ENCODE peak calls at places on chromosomes 16 and 17, in six cellular contexts. R is EH; Y is tibial nerve; Q is central memory CD8-positive, alpha-beta T cell; X is adrenal gland; D is NCI-H2029. S is an unnamed sample.

GRCh38 chr16:84874553-84874952 is 54.8 kb downstream of the CRISPLD2 start:
- DNase-seq in R (peak), Y (no peak), Q (no peak), X (no peak), D (no peak), S (no peak)

GRCh38 chr17:29193146-29193545 is 12.9 kb upstream of the MYO18A start:
- DNase-seq in R (no peak), Y (no peak), Q (no peak), X (no peak), D (no peak), S (no peak)

GRCh38 chr17:13413001-13413400 is 188.7 kb downstream of the HS3ST3A1 start:
- DNase-seq in R (peak), Y (no peak), Q (no peak), X (no peak), D (no peak), S (no peak)

GRCh38 chr17:81094744-81095607 is 60.0 kb downstream of the BAIAP2 start:
- DNase-seq in R (peak), Y (peak), Q (peak), X (peak), D (no peak), S (no peak)

GRCh38 chr16:18941471-18941870 is 15.3 kb upstream of the SMG1 start:
- DNase-seq in R (no peak), Y (no peak), Q (no peak), X (no peak), D (peak), S (no peak)

GRCh38 chr17:2157081-2157480 is 102.2 kb downstream of the HIC1 start:
- DNase-seq in R (peak), Y (no peak), Q (no peak), X (no peak), D (no peak), S (no peak)

GRCh38 chr17:44983563-44983962 is 15.5 kb upstream of the C1QL1 start:
- DNase-seq in R (no peak), Y (no peak), Q (no peak), X (no peak), D (no peak), S (no peak)

GRCh38 chr16:17476414-17477259 is 5.9 kb upstream of the XYLT1 start:
- DNase-seq in R (peak), Y (peak), Q (no peak), X (peak), D (peak), S (no peak)

GRCh38 chr16:31201511-31202401 is 804 bp downstream of the PYCARD start:
- DNase-seq in R (peak), Y (no peak), Q (peak), X (no peak), D (no peak), S (peak)

GRCh38 chr17:34365340-34365739 is 2.3 kb upstream of the CCL1 start:
- DNase-seq in R (no peak), Y (no peak), Q (no peak), X (no peak), D (no peak), S (no peak)